ENCODE peak calls at places on chromosomes 2 and 18, in six cellular contexts. H is neural crest cell, P is tibial artery, K is A549, E is B cell, R is transverse colon. J is an unnamed sample.
A peak's percentile ranks its signal among the peaks of the same experiment; 100 is the strongest.

GRCh38 chr18:10365901-10366300 is 88.5 kb upstream of the APCDD1 start:
- DNase-seq in H (no peak), P (no peak), K (no peak), E (no peak), R (no peak), J (no peak)

GRCh38 chr2:61962095-61962984 is 56.9 kb downstream of the COMMD1 start:
- DNase-seq in H (no peak), P (no peak), K (no peak), E (no peak), R (peak; percentile 40), J (no peak)

GRCh38 chr18:69840445-69840844 is 107.2 kb downstream of the CD226 start:
- DNase-seq in H (no peak), P (no peak), K (no peak), E (no peak), R (no peak), J (no peak)

GRCh38 chr2:99545066-99545465 is 55.2 kb upstream of the REV1 start:
- DNase-seq in H (no peak), P (no peak), K (no peak), E (no peak), R (no peak), J (no peak)

GRCh38 chr2:197675711-197676188 is 363 bp upstream of the RFTN2 start:
- DNase-seq in H (peak; percentile 37), P (no peak), K (no peak), E (no peak), R (no peak), J (no peak)

GRCh38 chr2:28282861-28283646 is 109.6 kb upstream of the FOSL2 start:
- DNase-seq in H (no peak), P (no peak), K (no peak), E (no peak), R (no peak), J (no peak)

GRCh38 chr18:1663879-1664705 is 759.4 kb downstream of the ADCYAP1 start:
- DNase-seq in H (peak; percentile 72), P (peak; percentile 64), K (peak; percentile 0), E (no peak), R (peak; percentile 16), J (peak; percentile 51)

GRCh38 chr2:217731805-217732204 is 271.0 kb downstream of the TNS1 start:
- DNase-seq in H (no peak), P (no peak), K (no peak), E (no peak), R (no peak), J (no peak)

GRCh38 chr2:47158576-47158975 is 3.5 kb upstream of the STPG4 start:
- DNase-seq in H (no peak), P (no peak), K (no peak), E (no peak), R (no peak), J (no peak)

GRCh38 chr2:228657807-228658402 is 476.4 kb upstream of the SPHKAP start:
- DNase-seq in H (no peak), P (no peak), K (peak; percentile 8), E (no peak), R (no peak), J (peak; percentile 50)

DNA sequence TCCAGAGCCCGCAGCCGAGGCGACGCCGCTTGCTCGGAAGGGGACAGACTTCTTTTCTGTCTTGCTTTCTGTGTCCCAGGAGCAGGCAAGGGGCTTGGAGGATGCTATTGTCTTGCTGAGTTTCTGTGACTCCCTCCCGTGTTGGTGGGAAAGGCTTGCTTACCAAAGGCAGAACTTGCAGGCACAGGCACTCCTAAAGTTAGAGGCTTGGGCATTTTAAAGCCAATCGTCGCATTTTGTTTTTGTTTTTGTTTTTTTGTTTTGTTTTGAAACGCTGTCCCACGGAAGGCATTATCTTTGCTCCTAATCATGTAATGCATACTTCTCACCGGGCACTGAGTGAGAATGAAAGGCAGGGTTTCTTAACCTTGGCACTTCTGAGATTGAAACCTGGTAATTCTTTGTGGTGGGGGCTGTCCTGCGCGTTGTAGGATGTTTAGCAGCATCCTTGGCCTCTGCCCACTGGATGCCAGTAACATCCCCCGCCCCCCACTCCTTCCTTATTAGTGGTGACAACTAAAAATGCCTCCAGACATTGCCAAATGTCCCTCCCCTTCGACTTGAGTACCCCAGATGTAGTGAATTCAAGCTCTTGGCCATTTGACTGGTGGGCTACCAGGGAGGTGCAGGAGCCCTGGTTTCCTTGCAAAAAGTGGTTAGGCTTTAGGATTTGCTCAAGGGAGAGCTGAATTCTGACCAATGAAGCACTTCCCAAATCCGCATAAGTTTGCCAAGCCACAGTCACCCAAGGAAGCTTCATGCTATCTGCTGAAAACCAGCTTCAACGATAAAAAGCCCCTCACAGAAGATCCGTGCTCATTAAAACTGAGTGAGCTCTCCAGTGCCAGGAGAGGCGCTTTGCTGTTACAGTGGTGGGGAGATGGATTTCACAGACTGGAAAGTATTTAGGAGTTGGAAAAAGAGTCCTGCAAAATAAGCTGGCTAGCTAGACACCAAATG is 1.1 kb downstream of the ANTXR1 start:
- DNase-seq in H (no peak), P (no peak), K (no peak), E (no peak), R (no peak), J (no peak)
- TF ChIP-seq CTCF in H (no peak), P (peak; percentile 22), K (no peak), E (no peak), R (no peak), J (no peak)

GRCh38 chr2:196068271-196069209 is at the start of gene DNAH7:
- DNase-seq in H (peak; percentile 83), P (peak; percentile 93), K (peak; percentile 88), E (peak; percentile 84), R (peak; percentile 92), J (peak; percentile 92)
- TF ChIP-seq CTCF in H (peak; percentile 94), P (peak; percentile 56), K (peak; percentile 62), E (peak; percentile 97), R (peak; percentile 80), J (peak; percentile 99)

DNA sequence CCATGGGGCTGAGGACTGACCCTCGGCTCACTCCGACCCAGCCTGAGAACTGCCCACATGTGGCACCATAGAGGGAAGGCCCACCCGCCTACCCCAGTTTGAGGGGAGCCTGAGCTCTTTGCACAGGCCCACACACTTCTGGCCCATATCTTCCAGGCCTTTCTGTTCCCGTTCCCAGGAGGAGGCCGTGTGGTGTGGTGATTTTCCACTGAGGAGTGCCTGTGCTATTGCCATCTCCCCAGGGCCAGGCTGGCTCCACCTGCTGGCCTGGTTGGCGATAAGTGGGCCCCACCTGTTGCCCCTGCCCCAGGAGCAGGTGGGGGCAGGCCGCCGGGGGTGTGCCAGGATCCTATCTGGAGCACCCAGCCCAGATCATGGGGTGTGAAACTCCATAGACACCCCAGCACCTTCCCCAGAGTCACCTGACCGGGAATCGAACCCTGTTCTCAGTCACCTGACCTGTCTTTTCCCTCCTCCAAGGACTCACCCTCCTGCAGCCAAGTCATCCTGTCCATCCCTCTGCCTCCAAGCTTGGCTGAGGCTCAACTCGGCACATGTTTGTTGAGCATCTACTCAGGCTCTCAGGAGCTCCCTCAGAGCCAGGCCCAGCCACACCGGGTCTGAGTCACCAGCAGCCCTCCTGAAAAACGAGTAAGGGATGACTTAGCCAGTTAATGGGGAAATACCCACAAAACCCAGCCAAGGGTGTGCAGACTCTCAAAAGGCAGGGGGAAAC is 120.1 kb downstream of the CYP26B1 start:
- DNase-seq in H (peak; percentile 0), P (peak; percentile 43), K (no peak), E (no peak), R (no peak), J (no peak)
- TF ChIP-seq CTCF in H (no peak), P (no peak), K (no peak), E (no peak), R (no peak), J (no peak)

DNA sequence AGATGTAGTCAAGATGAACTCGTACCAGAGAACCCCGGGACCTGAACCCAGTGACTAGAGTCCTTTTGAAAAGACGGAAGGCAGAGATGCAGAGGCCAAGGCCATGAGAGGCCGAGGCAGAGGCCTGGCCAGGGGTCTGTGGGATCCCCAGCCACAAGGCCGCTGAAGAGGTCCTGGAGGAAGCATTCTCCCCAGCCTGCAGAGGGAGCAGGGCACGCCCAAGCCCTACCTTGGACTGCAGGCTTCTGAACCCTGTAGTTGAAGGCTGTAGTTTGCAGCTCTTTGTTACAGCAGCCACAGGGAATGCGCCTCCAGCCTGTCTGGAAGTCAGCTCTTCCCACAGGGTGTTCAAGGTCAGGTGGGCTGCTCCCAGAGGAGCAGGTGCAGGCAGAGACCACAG is 22.1 kb upstream of the PXDN start:
- DNase-seq in H (no peak), P (peak; percentile 43), K (no peak), E (no peak), R (no peak), J (no peak)
- TF ChIP-seq CTCF in H (no peak), P (no peak), K (no peak), E (no peak), R (no peak), J (no peak)

DNA sequence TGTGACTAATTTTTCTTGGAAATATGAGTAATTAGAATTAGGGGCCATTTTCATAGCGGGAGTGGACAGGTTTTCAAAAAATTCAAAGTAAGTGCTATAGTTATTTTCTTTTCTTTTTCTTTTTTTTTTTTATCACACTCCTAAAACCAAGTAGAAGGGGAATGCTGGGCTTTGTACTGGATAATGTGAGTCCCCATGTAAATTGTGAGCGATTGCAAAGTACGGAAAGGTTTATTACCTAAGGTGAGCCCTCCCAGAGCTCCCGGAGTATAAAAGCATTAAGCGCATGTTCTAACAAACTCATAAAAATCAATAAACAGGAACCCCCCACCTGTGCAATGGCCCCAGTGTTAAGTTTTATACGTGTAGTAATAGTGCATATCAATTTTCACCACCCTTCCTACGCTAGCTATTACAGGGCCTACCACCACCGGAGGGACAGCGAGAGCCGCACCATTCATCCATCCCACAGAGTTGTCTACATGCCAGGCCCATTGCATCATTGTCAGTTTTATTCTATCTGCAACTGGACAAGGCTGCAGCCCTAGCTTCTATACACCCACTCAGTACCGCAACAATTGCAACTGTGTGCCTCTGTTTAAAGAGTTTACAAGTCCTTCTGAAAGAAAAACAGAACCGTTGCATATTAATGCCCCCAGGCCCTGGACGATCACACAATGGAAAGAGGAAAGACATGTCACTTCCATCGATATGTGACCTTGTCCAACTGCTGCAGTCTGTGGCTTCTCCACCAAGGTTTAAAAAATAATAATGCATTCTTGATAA is 58.7 kb downstream of the ZEB2 start:
- DNase-seq in H (peak; percentile 36), P (no peak), K (no peak), E (no peak), R (peak; percentile 26), J (no peak)
- TF ChIP-seq CTCF in H (no peak), P (no peak), K (no peak), E (no peak), R (no peak), J (no peak)

GRCh38 chr2:186644791-186645190 is 49.1 kb upstream of the FAM171B start:
- DNase-seq in H (no peak), P (no peak), K (no peak), E (no peak), R (no peak), J (no peak)

GRCh38 chr2:186648130-186648529 is 45.7 kb upstream of the FAM171B start:
- DNase-seq in H (no peak), P (no peak), K (no peak), E (no peak), R (no peak), J (no peak)

GRCh38 chr2:186641132-186641806 is 51.4 kb downstream of the ITGAV start:
- DNase-seq in H (no peak), P (no peak), K (no peak), E (no peak), R (no peak), J (peak; percentile 27)

GRCh38 chr2:186641807-186642321 is 52.0 kb upstream of the FAM171B start:
- DNase-seq in H (peak; percentile 9), P (no peak), K (peak; percentile 44), E (peak; percentile 10), R (peak; percentile 15), J (peak; percentile 76)

DNA sequence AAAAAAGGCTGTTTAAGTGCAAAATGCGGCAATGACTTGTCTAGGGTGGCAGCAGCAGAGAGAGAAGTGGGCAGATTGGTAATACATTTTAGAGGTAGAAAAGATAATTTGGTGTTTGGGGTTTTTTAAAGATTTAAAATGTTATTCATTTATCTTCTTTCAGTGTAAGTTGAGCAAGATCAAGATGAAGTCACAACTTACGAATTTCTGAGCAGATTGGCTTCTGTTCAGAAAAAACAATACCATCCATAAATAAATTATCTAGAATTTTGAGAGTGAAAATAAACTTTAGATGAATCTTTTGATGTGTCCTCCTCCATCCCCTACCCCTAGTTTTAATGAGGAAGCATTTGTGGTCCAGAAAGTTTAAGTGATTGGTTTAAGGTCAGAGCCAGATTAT is 47.9 kb upstream of the FAM171B start:
- DNase-seq in H (no peak), P (no peak), K (no peak), E (no peak), R (no peak), J (no peak)
- TF ChIP-seq CTCF in H (no peak), P (no peak), K (no peak), E (no peak), R (no peak), J (no peak)

J was measured in GM12865.